ENCODE peak calls at places on chromosomes 16 and 17, in seven cellular contexts. T is AG09309, L is BJ, M is endodermal cell, W is tibial artery, J is astrocyte, G is upper lobe of right lung. N is an unnamed sample.

GRCh38 chr17:61532818-61533217 is 58.2 kb downstream of the NACA2 start:
- DNase-seq in T (no peak), L (no peak), M (no peak), W (no peak), J (no peak), G (no peak), N (no peak)

GRCh38 chr17:44782349-44782850 is 23.6 kb downstream of the ADAM11 start:
- DNase-seq in T (no peak), L (no peak), M (peak), W (no peak), J (no peak), G (peak), N (no peak)

GRCh38 chr17:55710829-55711496 is 11.7 kb downstream of the TMEM100 start:
- DNase-seq in T (no peak), L (no peak), M (peak), W (no peak), J (no peak), G (no peak), N (peak)

GRCh38 chr17:56185905-56186783 is 32.9 kb downstream of the ANKFN1 start:
- DNase-seq in T (peak), L (peak), M (no peak), W (no peak), J (peak), G (no peak), N (peak)

GRCh38 chr16:2285731-2286191 is 17.8 kb upstream of the RNPS1 start:
- DNase-seq in T (no peak), L (no peak), M (peak), W (no peak), J (no peak), G (no peak), N (no peak)

GRCh38 chr17:8965394-8966168 is at the start of gene PIK3R5:
- DNase-seq in T (no peak), L (no peak), M (peak), W (peak), J (no peak), G (peak), N (no peak)

GRCh38 chr17:35973333-35974260 is 7.7 kb downstream of the CCL16 start:
- DNase-seq in T (no peak), L (no peak), M (no peak), W (peak), J (peak), G (no peak), N (peak)

GRCh38 chr17:37742114-37742761 is 2.6 kb downstream of the HNF1B start:
- DNase-seq in T (no peak), L (no peak), M (peak), W (no peak), J (no peak), G (no peak), N (no peak)

GRCh38 chr16:86966781-86967180 is 350.4 kb downstream of the C16orf95 start:
- DNase-seq in T (no peak), L (no peak), M (no peak), W (no peak), J (no peak), G (no peak), N (no peak)

DNA sequence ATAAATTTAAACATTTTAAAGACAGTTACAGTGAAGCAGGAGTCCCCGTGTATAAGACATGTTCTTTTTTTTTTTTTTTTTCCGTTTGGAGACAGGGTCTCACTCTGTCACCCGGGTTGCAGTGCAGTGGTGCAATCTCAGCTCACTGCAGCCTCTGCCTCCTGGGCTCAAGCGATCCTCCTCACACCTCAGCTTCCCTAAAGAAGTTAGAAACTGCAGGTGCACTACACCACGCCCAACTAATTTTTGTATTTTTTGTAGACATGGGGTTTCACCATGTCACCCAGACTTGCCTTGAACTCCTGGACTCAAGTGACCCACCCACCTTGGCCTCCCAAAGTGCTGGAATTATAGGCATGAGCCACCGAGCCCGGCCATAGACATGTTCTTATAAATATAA is 3.0 kb downstream of the EVI2B start:
- DNase-seq in T (no peak), L (no peak), M (no peak), W (no peak), J (no peak), G (no peak), N (no peak)
- H3K4me3 ChIP-seq in T (no peak), L (no peak), M (no peak), W (no peak), J (no peak), G (peak), N (no peak)

GRCh38 chr17:62964506-62964905 is 1.5 kb upstream of the TANC2 start:
- DNase-seq in T (no peak), L (no peak), M (no peak), W (no peak), J (no peak), G (no peak), N (no peak)
- TF ChIP-seq CTCF in T (no peak), L (no peak), M (no peak), W (no peak), J (no peak), G (no peak), N (no peak)

GRCh38 chr17:3691539-3692166 is 4.3 kb downstream of the P2RX5 start:
- DNase-seq in T (no peak), L (no peak), M (peak), W (no peak), J (no peak), G (no peak), N (no peak)
- H3K4me3 ChIP-seq in T (no peak), L (no peak), M (no peak), W (no peak), J (no peak), G (no peak), N (no peak)

DNA sequence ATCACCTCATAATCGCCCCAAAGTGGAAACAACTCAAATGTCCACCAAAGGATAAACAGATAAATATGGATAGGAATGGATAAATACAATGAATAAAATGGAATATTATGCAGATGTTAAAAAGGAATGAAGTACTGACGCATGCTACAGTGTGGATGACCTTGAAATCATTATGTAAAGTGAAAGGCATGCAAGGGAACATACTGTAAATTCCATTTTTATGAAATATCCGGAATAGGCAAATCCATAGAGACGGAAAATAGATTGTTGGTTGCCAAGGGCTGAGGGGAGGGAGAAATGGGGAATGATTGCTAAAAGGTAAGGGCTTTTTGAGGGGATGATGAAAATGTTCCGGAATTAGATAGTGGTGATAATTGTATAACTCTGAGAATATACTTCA is 36.0 kb downstream of the STAT5B start:
- DNase-seq in T (no peak), L (no peak), M (no peak), W (no peak), J (no peak), G (no peak), N (no peak)
- TF ChIP-seq CTCF in T (no peak), L (no peak), M (no peak), W (no peak), J (no peak), G (no peak), N (no peak)

DNA sequence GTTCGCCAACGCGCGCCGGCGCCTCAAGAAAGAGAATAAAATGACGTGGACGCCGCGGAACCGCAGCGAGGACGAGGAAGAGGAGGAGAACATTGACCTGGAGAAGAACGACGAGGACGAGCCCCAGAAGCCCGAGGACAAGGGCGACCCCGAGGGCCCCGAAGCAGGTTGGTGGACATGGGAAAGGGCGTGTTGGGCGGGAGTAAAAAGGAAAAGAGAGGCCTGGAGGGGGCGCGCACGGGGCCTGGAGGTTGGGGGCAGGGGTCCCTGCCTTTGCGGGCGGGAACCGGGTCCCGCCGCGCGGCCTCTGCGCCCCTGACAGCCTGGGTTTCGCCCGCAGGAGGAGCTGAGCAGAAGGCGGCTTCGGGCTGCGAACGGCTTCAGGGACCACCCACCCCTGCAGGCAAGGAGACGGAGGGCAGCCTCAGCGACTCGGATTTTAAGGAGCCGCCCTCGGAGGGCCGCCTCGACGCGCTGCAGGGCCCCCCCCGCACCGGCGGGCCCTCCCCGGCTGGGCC is 2.1 kb downstream of the IRX5 start:
- DNase-seq in T (no peak), L (no peak), M (peak), W (no peak), J (no peak), G (peak), N (no peak)
- H3K4me3 ChIP-seq in T (peak), L (peak), M (peak), W (peak), J (peak), G (peak), N (no peak)

N was measured in choroid plexus epithelial cell.